ENCODE peak calls at places on chromosomes 4 and X, in eight cellular contexts. L is CD4-positive, alpha-beta T cell; K is NCI-H460; Z is brain microvascular endothelial cell; V is cerebellum; D is Ammon's horn; U is activated naive CD4-positive, alpha-beta T cell treated with Interleukin-2 at 50 U/mL for 16 hours; G is endodermal cell. A is an unnamed sample.

GRCh38 chrX:31497086-31497485 is 425.2 kb upstream of the FTHL17 start:
- DNase-seq in L (no peak), K (no peak), Z (no peak), V (no peak), D (no peak), U (no peak), G (no peak), A (peak; percentile 57)

GRCh38 chrX:72470593-72471310 is 101.9 kb downstream of the HDAC8 start:
- DNase-seq in L (no peak), K (no peak), Z (no peak), V (no peak), D (no peak), U (no peak), G (no peak), A (no peak)

GRCh38 chr4:89541998-89542397 is 234.4 kb upstream of the GPRIN3 start:
- DNase-seq in L (no peak), K (no peak), Z (no peak), V (no peak), D (no peak), U (no peak), G (no peak), A (no peak)

GRCh38 chrX:25015486-25016360 is at the start of gene ARX:
- DNase-seq in L (no peak), K (peak; percentile 50), Z (no peak), V (peak; percentile 49), D (peak; percentile 69), U (no peak), G (peak; percentile 96), A (peak; percentile 36)

GRCh38 chr4:156575430-156576073 is 396.0 kb downstream of the PDGFC start:
- DNase-seq in L (no peak), K (no peak), Z (no peak), V (no peak), D (no peak), U (no peak), G (peak; percentile 71), A (peak; percentile 40)

GRCh38 chr4:16139066-16139945 is 55.5 kb upstream of the PROM1 start:
- DNase-seq in L (no peak), K (no peak), Z (no peak), V (no peak), D (no peak), U (no peak), G (peak; percentile 27), A (no peak)

GRCh38 chr4:17662694-17663093 is 48.3 kb downstream of the MED28 start:
- DNase-seq in L (no peak), K (no peak), Z (peak; percentile 7), V (no peak), D (no peak), U (no peak), G (no peak), A (peak; percentile 25)

GRCh38 chrX:30654989-30655607 is 1.9 kb downstream of the GK start:
- DNase-seq in L (no peak), K (no peak), Z (no peak), V (no peak), D (no peak), U (no peak), G (no peak), A (no peak)

GRCh38 chrX:41686788-41687187 is 2.0 kb upstream of the GPR34 start:
- DNase-seq in L (no peak), K (no peak), Z (no peak), V (no peak), D (no peak), U (no peak), G (no peak), A (no peak)

GRCh38 chr4:5722328-5722727 is 11.3 kb downstream of the EVC start:
- DNase-seq in L (no peak), K (no peak), Z (peak; percentile 22), V (no peak), D (no peak), U (no peak), G (no peak), A (peak; percentile 38)

GRCh38 chr4:118772149-118773081 is 63.5 kb downstream of the SEC24D start:
- DNase-seq in L (no peak), K (peak; percentile 27), Z (no peak), V (peak; percentile 54), D (peak; percentile 54), U (no peak), G (no peak), A (peak; percentile 36)